ENCODE peak calls at places on chromosomes 16 and 17, in ten cellular contexts. D is thyroid gland; A is effector CD4-positive, alpha-beta T cell; V is DMS153; Z is NCI-H345; F is GM13976; B is Calu3; C is T-cell; I is dermis microvascular lymphatic vessel endothelial cell; L is head of caudate nucleus. R is an unnamed sample.

GRCh38 chr16:1991588-1992474 is 2.1 kb downstream of the SYNGR3 start:
- DNase-seq in F (peak; percentile 100), Z (no peak), V (no peak), A (peak; percentile 97), D (peak; percentile 84), B (peak; percentile 84), C (peak; percentile 99), L (peak; percentile 76), I (peak; percentile 95), R (no peak)

GRCh38 chr16:77273815-77274214 is 74.6 kb downstream of the SYCE1L start:
- DNase-seq in B (no peak), L (no peak), V (no peak), C (no peak), Z (no peak), F (no peak), D (peak; percentile 28), A (no peak), I (no peak), R (peak; percentile 46)

GRCh38 chr17:3528604-3529511 is 28.8 kb downstream of the TRPV3 start:
- DNase-seq in L (no peak), F (no peak), Z (no peak), I (no peak), V (no peak), C (no peak), B (peak; percentile 37), A (no peak), D (no peak), R (no peak)

GRCh38 chr17:63435681-63436522 is 10.2 kb downstream of the CYB561 start:
- DNase-seq in A (no peak), Z (peak; percentile 73), D (peak; percentile 65), V (peak; percentile 68), C (no peak), L (no peak), F (no peak), B (no peak), I (no peak), R (peak; percentile 46)

GRCh38 chr17:11499881-11500280 is 98.4 kb upstream of the DNAH9 start:
- DNase-seq in F (no peak), I (no peak), Z (no peak), C (no peak), B (no peak), D (no peak), L (no peak), V (no peak), A (no peak), R (no peak)

GRCh38 chr17:7079581-7080444 is at the start of gene CLEC10A:
- DNase-seq in Z (no peak), I (no peak), F (no peak), L (no peak), V (no peak), D (no peak), B (no peak), A (no peak), C (no peak), R (no peak)

GRCh38 chr17:73976676-73977521 is 226.6 kb upstream of the RPL38 start:
- DNase-seq in F (no peak), I (no peak), A (no peak), B (no peak), L (no peak), V (peak; percentile 39), Z (peak; percentile 90), C (no peak), D (peak; percentile 75), R (peak; percentile 84)

GRCh38 chr16:85570213-85570734 is 42.8 kb upstream of the GSE1 start:
- DNase-seq in Z (no peak), B (peak; percentile 24), V (no peak), I (no peak), D (peak; percentile 46), A (no peak), F (peak; percentile 58), C (no peak), L (no peak), R (peak; percentile 51)

GRCh38 chr17:43134774-43135453 is 9.8 kb upstream of the BRCA1 start:
- DNase-seq in D (no peak), C (no peak), Z (no peak), L (no peak), B (no peak), I (no peak), F (no peak), V (no peak), A (no peak), R (no peak)

GRCh38 chr17:56441331-56441730 is 152.2 kb upstream of the NOG start:
- DNase-seq in D (no peak), B (no peak), Z (no peak), V (no peak), L (no peak), A (no peak), F (no peak), C (no peak), I (no peak), R (no peak)

GRCh38 chr16:78675312-78675711 is 575.9 kb downstream of the WWOX start:
- DNase-seq in C (no peak), I (no peak), F (no peak), V (no peak), D (no peak), L (no peak), B (no peak), Z (no peak), A (no peak), R (no peak)

GRCh38 chr17:69358688-69359596 is 32.0 kb upstream of the ABCA5 start:
- DNase-seq in Z (peak; percentile 13), A (no peak), L (no peak), I (peak; percentile 7), D (no peak), B (peak; percentile 28), C (no peak), V (no peak), F (no peak), R (no peak)

GRCh38 chr16:89938636-89938885 is 10.0 kb upstream of the DEF8 start:
- DNase-seq in A (no peak), C (no peak), Z (no peak), D (no peak), I (no peak), B (no peak), L (no peak), F (no peak), V (no peak), R (no peak)

GRCh38 chr17:40562841-40563370 is 2.4 kb downstream of the CCR7 start:
- DNase-seq in F (no peak), C (no peak), B (no peak), A (no peak), Z (no peak), V (no peak), L (no peak), D (no peak), I (no peak), R (no peak)

GRCh38 chr16:84689126-84689525 is 10.7 kb upstream of the USP10 start:
- DNase-seq in I (peak; percentile 91), D (no peak), C (no peak), B (no peak), A (no peak), F (no peak), Z (no peak), L (no peak), V (no peak), R (no peak)

GRCh38 chr17:3965123-3965800 is 1.0 kb upstream of the ATP2A3 start:
- DNase-seq in A (peak; percentile 60), B (peak; percentile 56), Z (peak; percentile 80), C (peak; percentile 51), D (peak; percentile 57), I (no peak), L (no peak), F (peak; percentile 89), V (peak; percentile 42), R (peak; percentile 84)

GRCh38 chr17:30433514-30433913 is 43.7 kb upstream of the GOSR1 start:
- DNase-seq in Z (peak; percentile 78), C (no peak), B (peak; percentile 68), I (peak; percentile 97), L (no peak), V (peak; percentile 89), F (no peak), A (no peak), D (no peak), R (peak; percentile 91)

GRCh38 chr17:66331038-66331816 is 28.8 kb downstream of the PRKCA start:
- DNase-seq in I (no peak), C (no peak), A (peak; percentile 17), D (no peak), Z (no peak), L (no peak), B (no peak), F (no peak), V (no peak), R (no peak)